ENCODE peak calls at places on chromosomes 16 and 17, in six cellular contexts. Y, W, S, V, Z and U are unnamed samples.

GRCh38 chr17:64437944-64438525 is 10.9 kb upstream of the MILR1 start:
- DNase-seq in Y (no peak), W (no peak), S (no peak), V (no peak), Z (no peak), U (no peak)

GRCh38 chr17:71084219-71084618 is 914.9 kb downstream of the KCNJ2 start:
- DNase-seq in Y (peak; percentile 49), W (no peak), S (no peak), V (peak; percentile 46), Z (peak; percentile 35), U (peak; percentile 36)

GRCh38 chr17:50299776-50300175 is 25.5 kb downstream of the TMEM92 start:
- DNase-seq in Y (no peak), W (no peak), S (no peak), V (no peak), Z (no peak), U (no peak)

GRCh38 chr16:9139965-9140364 is 48.5 kb downstream of the HAPSTR1 start:
- DNase-seq in Y (no peak), W (no peak), S (no peak), V (no peak), Z (no peak), U (peak; percentile 34)

GRCh38 chr17:2101448-2102257 is 46.8 kb downstream of the HIC1 start:
- DNase-seq in Y (peak; percentile 96), W (no peak), S (no peak), V (peak; percentile 94), Z (peak; percentile 87), U (peak; percentile 56)

GRCh38 chr17:35666967-35667552 is 64.4 kb upstream of the RASL10B start:
- DNase-seq in Y (peak; percentile 40), W (no peak), S (no peak), V (no peak), Z (no peak), U (no peak)

GRCh38 chr16:50276801-50277560 is 10.6 kb downstream of the ADCY7 start:
- DNase-seq in Y (peak; percentile 20), W (no peak), S (peak; percentile 1), V (no peak), Z (no peak), U (no peak)

GRCh38 chr17:45043268-45043681 is 8.2 kb downstream of the DCAKD start:
- DNase-seq in Y (peak; percentile 46), W (no peak), S (no peak), V (no peak), Z (no peak), U (no peak)

GRCh38 chr17:42023524-42024349 is 3.8 kb downstream of the NKIRAS2 start:
- DNase-seq in Y (no peak), W (no peak), S (peak; percentile 34), V (no peak), Z (peak; percentile 67), U (no peak)

GRCh38 chr16:49022351-49022963 is 259.2 kb downstream of the CBLN1 start:
- DNase-seq in Y (peak; percentile 85), W (no peak), S (no peak), V (no peak), Z (no peak), U (no peak)

GRCh38 chr16:17271687-17272086 is 199.1 kb downstream of the XYLT1 start:
- DNase-seq in Y (no peak), W (no peak), S (peak; percentile 67), V (peak; percentile 38), Z (no peak), U (no peak)

GRCh38 chr17:49603720-49604119 is 28.0 kb downstream of the NXPH3 start:
- DNase-seq in Y (no peak), W (no peak), S (no peak), V (no peak), Z (no peak), U (peak; percentile 14)

GRCh38 chr17:43701318-43701743 is 39.6 kb upstream of the MEOX1 start:
- DNase-seq in Y (no peak), W (no peak), S (no peak), V (peak; percentile 20), Z (no peak), U (no peak)

GRCh38 chr17:63378411-63379076 is 67.6 kb downstream of the CYB561 start:
- DNase-seq in Y (no peak), W (no peak), S (no peak), V (no peak), Z (no peak), U (peak; percentile 34)

GRCh38 chr16:58882292-58882691 is 148.2 kb upstream of the GOT2 start:
- DNase-seq in Y (no peak), W (no peak), S (no peak), V (no peak), Z (no peak), U (no peak)

GRCh38 chr16:72796222-72796621 is 251.7 kb downstream of the ZFHX3 start:
- DNase-seq in Y (no peak), W (no peak), S (no peak), V (no peak), Z (no peak), U (no peak)

GRCh38 chr16:6531067-6531466 is 801.6 kb upstream of the RBFOX1 start:
- DNase-seq in Y (no peak), W (no peak), S (no peak), V (no peak), Z (no peak), U (no peak)

GRCh38 chr17:50452627-50453300 is 15.9 kb downstream of the CHAD start:
- DNase-seq in Y (peak; percentile 63), W (no peak), S (no peak), V (peak; percentile 82), Z (no peak), U (peak; percentile 69)

GRCh38 chr17:66240013-66240412 is 10.8 kb upstream of the APOH start:
- DNase-seq in Y (no peak), W (no peak), S (no peak), V (no peak), Z (no peak), U (no peak)

GRCh38 chr17:66235377-66235994 is 6.3 kb upstream of the APOH start:
- DNase-seq in Y (no peak), W (no peak), S (no peak), V (no peak), Z (no peak), U (no peak)

GRCh38 chr17:66241839-66242238 is 12.6 kb upstream of the APOH start:
- DNase-seq in Y (no peak), W (no peak), S (no peak), V (no peak), Z (no peak), U (no peak)

DNA sequence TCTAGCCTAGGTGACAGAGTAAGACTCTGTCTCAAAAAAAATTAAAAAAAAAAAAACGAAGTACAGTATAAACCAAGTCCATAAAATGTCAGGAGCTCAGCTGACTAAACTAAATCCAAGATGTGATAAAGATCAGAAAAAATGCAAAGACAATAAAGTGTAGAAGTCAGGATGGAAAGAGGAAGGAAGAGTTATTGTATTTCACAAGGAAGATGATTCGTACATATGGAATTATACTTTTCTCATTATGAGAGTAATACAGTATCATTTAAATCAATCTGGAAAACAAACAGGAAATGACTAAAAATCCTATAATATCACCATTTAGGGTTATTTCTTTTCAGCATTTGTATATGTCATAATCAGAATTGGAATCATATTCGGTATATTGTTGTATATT is 11.4 kb upstream of the APOH start:
- DNase-seq in Y (peak; percentile 57), W (no peak), S (no peak), V (no peak), Z (no peak), U (peak; percentile 15)
- TF ChIP-seq CTCF in Y (no peak), W (no peak), S (no peak), V (no peak), Z (no peak), U (no peak)

GRCh38 chr16:85689285-85689949 is 663 bp upstream of the GINS2 start:
- DNase-seq in Y (no peak), W (no peak), S (no peak), V (no peak), Z (no peak), U (no peak)
- H3K4me3 ChIP-seq in Y (peak overlapping the region; percentile 21), W (peak overlapping the region; percentile 78), S (peak overlapping the region; percentile 55), V (peak overlapping the region; percentile 96), Z (peak overlapping the region; percentile 34), U (peak overlapping the region; percentile 56)

GRCh38 chr17:21275047-21275578 is 9.4 kb upstream of the MAP2K3 start:
- DNase-seq in Y (no peak), W (no peak), S (peak; percentile 46), V (no peak), Z (no peak), U (no peak)
- TF ChIP-seq CTCF in Y (no peak), W (no peak), S (no peak), V (no peak), Z (no peak), U (no peak)

GRCh38 chr17:79652999-79653643 is 42.3 kb upstream of the RBFOX3 start:
- DNase-seq in Y (no peak), W (no peak), S (no peak), V (no peak), Z (no peak), U (no peak)

GRCh38 chr17:79650861-79651260 is 40.0 kb upstream of the RBFOX3 start:
- DNase-seq in Y (no peak), W (no peak), S (no peak), V (no peak), Z (no peak), U (no peak)

GRCh38 chr17:79650283-79650682 is 39.4 kb upstream of the RBFOX3 start:
- DNase-seq in Y (no peak), W (no peak), S (no peak), V (no peak), Z (no peak), U (no peak)

GRCh38 chr17:79651266-79651665 is 40.4 kb upstream of the RBFOX3 start:
- DNase-seq in Y (no peak), W (no peak), S (no peak), V (no peak), Z (no peak), U (no peak)

GRCh38 chr17:79651751-79652150 is 40.9 kb upstream of the RBFOX3 start:
- DNase-seq in Y (no peak), W (no peak), S (peak; percentile 66), V (no peak), Z (no peak), U (no peak)
- H3K4me3 ChIP-seq in Y (no peak overlapping the region), W (no peak overlapping the region), S (no peak overlapping the region), V (no peak overlapping the region), Z (no peak overlapping the region), U (no peak overlapping the region)

GRCh38 chr16:4976079-4976478 is 17.9 kb downstream of the SEC14L5 start:
- DNase-seq in Y (no peak), W (no peak), S (no peak), V (no peak), Z (no peak), U (no peak)
- TF ChIP-seq CTCF in Y (no peak), W (no peak), S (no peak), V (no peak), Z (no peak), U (no peak)

GRCh38 chr16:89261691-89262563 is 44.4 kb downstream of the ZNF778 start:
- DNase-seq in Y (no peak), W (no peak), S (peak; percentile 54), V (no peak), Z (no peak), U (peak; percentile 50)

GRCh38 chr16:89257757-89258465 is 40.4 kb downstream of the ZNF778 start:
- DNase-seq in Y (no peak), W (no peak), S (no peak), V (no peak), Z (no peak), U (no peak)

GRCh38 chr16:89257281-89257731 is 39.8 kb downstream of the ZNF778 start:
- DNase-seq in Y (no peak), W (no peak), S (peak; percentile 59), V (no peak), Z (no peak), U (no peak)

GRCh38 chr16:89253548-89254287 is 36.2 kb downstream of the ZNF778 start:
- DNase-seq in Y (no peak), W (no peak), S (no peak), V (no peak), Z (no peak), U (no peak)

GRCh38 chr16:89256651-89257254 is 39.2 kb downstream of the ZNF778 start:
- DNase-seq in Y (peak; percentile 35), W (no peak), S (peak; percentile 59), V (peak; percentile 75), Z (peak; percentile 46), U (peak; percentile 44)
- H3K4me3 ChIP-seq in Y (no peak overlapping the region), W (peak overlapping the region; percentile 40), S (peak overlapping the region; percentile 30), V (peak overlapping the region; percentile 47), Z (peak overlapping the region; percentile 41), U (peak overlapping the region; percentile 52)